ENCODE peak calls at places on chromosomes 6 and 20, in eight cellular contexts. M, E, R, F, G, C, Z and H are unnamed samples.

GRCh38 chr6:83958250-83958685 is 75.3 kb upstream of the MRAP2 start:
- DNase-seq in R (no peak), Z (no peak), F (no peak), M (no peak), C (peak), E (peak), G (no peak), H (no peak)

GRCh38 chr20:48682529-48683385 is 145.0 kb downstream of the PREX1 start:
- DNase-seq in Z (peak), F (peak), M (peak), R (peak), G (peak), E (peak), C (peak), H (peak)

GRCh38 chr6:56699066-56699654 is 56.5 kb upstream of the DST start:
- DNase-seq in M (no peak), C (peak), F (no peak), E (peak), Z (no peak), R (no peak), G (no peak), H (peak)

GRCh38 chr20:7003598-7003997 is 236.1 kb downstream of the BMP2 start:
- DNase-seq in G (no peak), R (no peak), C (no peak), M (no peak), F (no peak), Z (no peak), E (no peak), H (peak)

GRCh38 chr20:11128131-11128831 is 454.5 kb upstream of the JAG1 start:
- DNase-seq in M (no peak), C (peak), F (no peak), G (no peak), E (peak), R (no peak), Z (no peak), H (no peak)

GRCh38 chr6:156867121-156867520 is 89.9 kb downstream of the ARID1B start:
- DNase-seq in E (no peak), G (no peak), F (no peak), R (no peak), M (no peak), Z (no peak), C (no peak), H (no peak)

GRCh38 chr6:84284428-84285033 is 57.1 kb upstream of the CEP162 start:
- DNase-seq in R (no peak), F (no peak), E (peak), G (no peak), M (peak), Z (no peak), C (peak), H (peak)

GRCh38 chr6:100472674-100473073 is 8.0 kb upstream of the SIM1 start:
- DNase-seq in E (peak), M (no peak), Z (no peak), G (no peak), F (peak), C (peak), R (no peak), H (peak)

GRCh38 chr20:6142348-6142993 is 19.6 kb upstream of the FERMT1 start:
- DNase-seq in C (peak), Z (no peak), M (peak), E (peak), R (no peak), G (no peak), F (peak), H (peak)

GRCh38 chr20:34940126-34940525 is 15.5 kb downstream of the GSS start:
- DNase-seq in Z (no peak), C (no peak), F (no peak), R (no peak), M (no peak), E (peak), G (no peak), H (no peak)

DNA sequence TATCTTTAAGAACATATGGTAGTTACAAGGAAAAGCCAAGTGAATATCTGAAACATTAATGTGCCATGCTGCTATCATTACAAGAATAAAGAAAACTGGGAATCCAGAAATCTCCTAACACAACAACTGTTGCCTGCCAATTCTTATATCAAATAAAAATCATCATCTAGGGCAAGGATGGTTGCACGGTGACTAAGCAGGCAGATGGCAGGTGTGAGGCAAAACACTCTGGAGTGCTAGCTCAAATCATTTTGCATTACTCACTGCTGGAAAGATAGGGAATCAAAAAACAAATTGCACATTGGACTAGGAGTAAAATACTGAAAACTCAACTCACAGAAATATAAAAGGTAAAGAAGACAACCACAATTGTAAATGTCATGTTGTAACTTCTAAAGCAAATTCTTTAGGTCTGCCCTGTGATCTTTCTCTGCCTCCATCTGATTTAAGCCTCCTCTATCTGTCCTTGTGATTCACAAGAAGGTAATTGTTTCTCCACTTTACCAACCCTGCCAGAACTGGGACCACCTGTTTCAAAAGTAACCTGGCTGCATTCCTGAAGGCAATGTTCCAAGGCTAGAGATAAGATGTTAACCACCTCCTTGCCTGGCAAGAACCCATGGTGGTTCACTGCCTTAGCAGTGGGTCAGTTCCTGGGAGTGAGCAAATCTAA is 33.0 kb upstream of the LCA5 start:
- DNase-seq in R (no peak), E (peak), G (no peak), M (peak), F (peak), Z (no peak), C (peak), H (peak)
- H3K4me3 ChIP-seq in R (no peak), E (no peak), G (no peak), M (no peak), F (no peak), Z (peak), C (no peak), H (no peak)

DNA sequence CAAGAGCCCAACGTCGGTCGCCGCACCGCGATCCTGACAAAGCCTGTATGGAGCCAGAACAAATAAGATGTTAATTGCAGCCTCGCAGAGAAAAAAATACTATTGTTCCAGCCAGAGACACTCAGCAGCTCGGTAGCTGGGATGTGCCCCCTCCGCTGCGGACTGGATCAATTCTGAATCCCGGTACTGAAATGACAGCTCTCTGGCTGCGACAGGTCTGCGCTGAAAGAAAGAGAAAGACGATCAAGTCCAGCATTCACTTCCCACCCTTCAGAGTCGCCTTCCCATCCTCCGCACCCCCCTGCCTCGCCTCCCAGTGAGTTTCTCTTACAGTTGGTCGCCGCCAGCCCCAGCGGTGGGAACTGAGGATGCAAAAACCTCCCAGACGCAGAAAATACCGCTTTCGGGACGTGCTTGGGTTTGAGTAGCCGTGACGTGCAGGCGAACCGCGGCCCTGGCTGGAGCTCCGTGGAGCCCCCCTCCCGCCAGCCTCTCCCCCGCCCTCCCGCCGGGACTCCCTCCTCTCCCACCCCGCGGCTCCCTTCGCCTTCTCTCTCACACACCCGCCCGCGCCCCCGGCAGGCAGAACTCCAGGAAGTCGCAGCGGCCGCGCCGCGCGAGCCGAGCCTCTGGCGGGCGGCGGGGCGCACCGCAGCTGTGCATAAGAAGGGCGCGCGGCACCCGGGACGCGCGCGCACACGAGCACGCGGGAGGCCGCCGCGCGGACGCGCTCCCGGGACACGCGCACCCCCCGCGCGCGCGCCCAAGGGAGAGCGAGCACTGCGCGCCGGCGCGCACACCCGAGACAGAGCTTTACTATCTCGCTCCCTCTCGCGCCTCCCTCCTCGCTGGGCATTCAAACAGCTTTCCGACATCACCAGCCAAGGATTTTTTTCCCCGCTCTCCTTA is at the start of gene ADGRB3:
- DNase-seq in M (peak), F (peak), C (peak), G (peak), R (peak), Z (peak), E (peak), H (peak)
- TF ChIP-seq CTCF in M (peak), F (no peak), C (no peak), G (no peak), R (no peak), Z (no peak), E (no peak), H (no peak)

GRCh38 chr20:36941403-36941835 is 10.1 kb downstream of the SAMHD1 start:
- DNase-seq in Z (no peak), R (no peak), E (no peak), G (no peak), M (no peak), F (peak), C (peak), H (no peak)
- H3K4me3 ChIP-seq in Z (no peak), R (no peak), E (no peak), G (no peak), M (no peak), F (no peak), C (no peak), H (no peak)

DNA sequence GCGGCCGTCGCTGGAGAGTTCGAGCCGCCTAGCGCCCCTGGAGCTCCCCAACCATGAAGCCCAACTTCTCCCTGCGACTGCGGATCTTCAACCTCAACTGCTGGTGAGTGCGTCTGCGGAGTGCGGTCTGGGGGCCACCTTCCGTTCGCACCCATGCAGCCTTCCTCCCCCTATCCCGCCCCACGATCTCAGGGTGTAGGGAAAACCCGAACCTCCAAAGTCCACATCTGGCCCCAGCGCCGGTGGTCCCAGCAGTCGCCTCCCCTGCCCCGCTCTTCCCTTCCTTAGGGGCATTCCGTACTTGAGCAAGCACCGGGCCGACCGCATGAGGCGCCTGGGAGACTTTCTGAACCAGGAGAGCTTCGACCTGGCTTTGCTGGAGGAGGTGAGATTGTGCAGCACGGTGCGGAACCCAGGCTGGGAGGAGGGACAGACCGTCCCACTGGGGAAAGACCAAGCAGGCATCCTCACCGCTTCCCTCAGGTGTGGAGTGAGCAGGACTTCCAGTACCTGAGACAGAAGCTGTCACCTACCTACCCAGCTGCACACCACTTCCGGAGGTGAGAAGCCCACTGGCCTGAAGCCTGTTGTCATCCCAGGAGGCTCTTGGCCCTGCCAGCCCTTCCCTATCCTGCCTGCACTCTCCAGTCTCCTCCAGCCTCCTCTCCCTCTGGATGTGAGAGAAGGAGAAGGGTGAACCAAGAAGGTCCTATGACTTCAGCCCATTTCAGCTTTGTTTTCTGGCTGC is 719 bp downstream of the SMPD2 start:
- DNase-seq in E (peak), G (peak), R (peak), C (peak), F (no peak), Z (no peak), M (peak), H (peak)
- TF ChIP-seq CTCF in E (peak), G (no peak), R (no peak), C (peak), F (no peak), Z (peak), M (peak), H (peak)

GRCh38 chr6:36131517-36132220 is 1.4 kb downstream of the MAPK13 start:
- DNase-seq in C (peak), R (no peak), M (peak), E (peak), G (peak), Z (peak), F (peak), H (peak)
- H3K4me3 ChIP-seq in C (peak), R (peak), M (no peak), E (no peak), G (peak), Z (peak), F (no peak), H (peak)